ENCODE peak calls at places on chromosomes 5 and 9, in ten cellular contexts. Q, K, Z, N, I, B, Y, E, D and W are unnamed samples.

GRCh38 chr9:133121200-133122166 is at the start of gene RALGDS:
- DNase-seq in Q (peak), K (peak), Z (peak), N (peak), I (peak), B (peak), Y (peak), E (peak), D (peak), W (peak)

GRCh38 chr9:16025627-16026026 is 472.8 kb downstream of the CCDC171 start:
- DNase-seq in Q (no peak), K (no peak), Z (no peak), N (no peak), I (no peak), B (no peak), Y (no peak), E (no peak), D (no peak), W (no peak)

GRCh38 chr9:120235081-120235480 is 344.9 kb downstream of the CDK5RAP2 start:
- DNase-seq in Q (no peak), K (no peak), Z (no peak), N (no peak), I (no peak), B (no peak), Y (no peak), E (no peak), D (no peak), W (no peak)

GRCh38 chr5:95843733-95844223 is 21.3 kb upstream of the GLRX start:
- DNase-seq in Q (no peak), K (peak), Z (peak), N (no peak), I (no peak), B (no peak), Y (no peak), E (peak), D (no peak), W (no peak)

GRCh38 chr5:107997338-107997979 is 326.7 kb upstream of the EFNA5 start:
- DNase-seq in Q (no peak), K (no peak), Z (peak), N (no peak), I (no peak), B (no peak), Y (peak), E (peak), D (no peak), W (no peak)

GRCh38 chr5:106331415-106331814 is 1339.3 kb downstream of the EFNA5 start:
- DNase-seq in Q (no peak), K (no peak), Z (peak), N (no peak), I (no peak), B (no peak), Y (no peak), E (peak), D (no peak), W (no peak)

GRCh38 chr5:100542086-100542485 is 6.9 kb downstream of the FAM174A start:
- DNase-seq in Q (no peak), K (no peak), Z (no peak), N (no peak), I (no peak), B (no peak), Y (no peak), E (no peak), D (no peak), W (no peak)

GRCh38 chr5:108876451-108876850 is 128.8 kb downstream of the FER start:
- DNase-seq in Q (no peak), K (no peak), Z (peak), N (no peak), I (no peak), B (no peak), Y (no peak), E (no peak), D (no peak), W (no peak)

GRCh38 chr5:24472518-24472917 is 172.3 kb downstream of the CDH10 start:
- DNase-seq in Q (no peak), K (no peak), Z (no peak), N (no peak), I (no peak), B (no peak), Y (no peak), E (no peak), D (no peak), W (no peak)

GRCh38 chr5:78601622-78602314 is 46.8 kb downstream of the LHFPL2 start:
- DNase-seq in Q (no peak), K (no peak), Z (no peak), N (no peak), I (no peak), B (no peak), Y (peak), E (peak), D (no peak), W (no peak)

GRCh38 chr9:99416007-99416406 is 193.9 kb downstream of the SEC61B start:
- DNase-seq in Q (no peak), K (no peak), Z (no peak), N (no peak), I (no peak), B (no peak), Y (peak), E (peak), D (no peak), W (no peak)

GRCh38 chr9:82024931-82025330 is 36.4 kb downstream of the SPATA31D1 start:
- DNase-seq in Q (no peak), K (no peak), Z (no peak), N (no peak), I (no peak), B (no peak), Y (no peak), E (no peak), D (no peak), W (no peak)

GRCh38 chr9:28073278-28073677 is 500.0 kb upstream of the C9orf72 start:
- DNase-seq in Q (peak), K (no peak), Z (peak), N (peak), I (peak), B (no peak), Y (peak), E (peak), D (no peak), W (no peak)

GRCh38 chr5:170097934-170098333 is 7.8 kb upstream of the FOXI1 start:
- DNase-seq in Q (no peak), K (peak), Z (no peak), N (no peak), I (no peak), B (no peak), Y (no peak), E (no peak), D (no peak), W (no peak)

GRCh38 chr5:131252824-131253171 is 11.1 kb upstream of the CDC42SE2 start:
- DNase-seq in Q (no peak), K (peak), Z (no peak), N (peak), I (no peak), B (peak), Y (peak), E (no peak), D (peak), W (no peak)

GRCh38 chr5:111143910-111144309 is 51.8 kb downstream of the WDR36 start:
- DNase-seq in Q (no peak), K (peak), Z (peak), N (no peak), I (no peak), B (no peak), Y (no peak), E (peak), D (no peak), W (peak)

GRCh38 chr5:82151622-82152021 is 126.5 kb downstream of the RPS23 start:
- DNase-seq in Q (no peak), K (no peak), Z (no peak), N (no peak), I (no peak), B (no peak), Y (no peak), E (peak), D (no peak), W (no peak)

GRCh38 chr9:109253241-109253636 is 67.6 kb downstream of the EPB41L4B start:
- DNase-seq in Q (no peak), K (no peak), Z (no peak), N (no peak), I (no peak), B (no peak), Y (no peak), E (no peak), D (no peak), W (no peak)

GRCh38 chr5:56589486-56589870 is 225.9 kb upstream of the MAP3K1 start:
- DNase-seq in Q (no peak), K (no peak), Z (no peak), N (no peak), I (no peak), B (no peak), Y (no peak), E (no peak), D (no peak), W (no peak)

GRCh38 chr9:128706671-128707381 is 4.5 kb downstream of the PKN3 start:
- DNase-seq in Q (no peak), K (no peak), Z (no peak), N (no peak), I (no peak), B (no peak), Y (no peak), E (no peak), D (peak), W (no peak)

GRCh38 chr9:123584202-123585176 is 228.5 kb downstream of the CRB2 start:
- DNase-seq in Q (no peak), K (no peak), Z (no peak), N (no peak), I (no peak), B (no peak), Y (no peak), E (no peak), D (no peak), W (no peak)

GRCh38 chr5:72465601-72466563 is 41.3 kb downstream of the ZNF366 start:
- DNase-seq in Q (no peak), K (no peak), Z (peak), N (peak), I (no peak), B (no peak), Y (peak), E (peak), D (no peak), W (no peak)

GRCh38 chr5:103918668-103919367 is 356.2 kb upstream of the NUDT12 start:
- DNase-seq in Q (no peak), K (no peak), Z (peak), N (no peak), I (no peak), B (no peak), Y (no peak), E (peak), D (no peak), W (no peak)